ENCODE peak calls at places on chromosomes 4 and X, in seven cellular contexts. F is H9, R is ascending aorta, L is A549, H is neural progenitor cell, T is heart right ventricle, X is tibial nerve. E is an unnamed sample.

GRCh38 chr4:105978684-105979296 is 83.5 kb downstream of the NPNT start:
- DNase-seq in F (no peak), R (peak), L (no peak), H (no peak), T (peak), X (peak), E (no peak)

GRCh38 chr4:158667651-158668198 is 4.0 kb downstream of the C4orf46 start:
- DNase-seq in F (no peak), R (no peak), L (peak), H (no peak), T (no peak), X (no peak), E (no peak)

GRCh38 chrX:12974217-12974796 is 603 bp upstream of the TMSB4X start:
- DNase-seq in F (peak), R (no peak), L (peak), H (peak), T (peak), X (peak), E (peak)

GRCh38 chr4:10082459-10083272 is 33.9 kb downstream of the WDR1 start:
- DNase-seq in F (no peak), R (no peak), L (no peak), H (no peak), T (no peak), X (no peak), E (peak)

GRCh38 chr4:78131403-78131802 is 74.3 kb downstream of the FRAS1 start:
- DNase-seq in F (no peak), R (no peak), L (no peak), H (no peak), T (no peak), X (no peak), E (no peak)

GRCh38 chr4:156194896-156195295 is 241.2 kb upstream of the CTSO start:
- DNase-seq in F (no peak), R (no peak), L (no peak), H (no peak), T (no peak), X (no peak), E (no peak)

GRCh38 chr4:158775091-158775651 is 6.3 kb downstream of the FNIP2 start:
- DNase-seq in F (no peak), R (no peak), L (peak), H (no peak), T (peak), X (no peak), E (no peak)

GRCh38 chrX:39811391-39811790 is 286.4 kb downstream of the BCOR start:
- DNase-seq in F (no peak), R (no peak), L (no peak), H (peak), T (no peak), X (no peak), E (no peak)

GRCh38 chrX:100512471-100512870 is 72.3 kb upstream of the TNMD start:
- DNase-seq in F (no peak), R (no peak), L (peak), H (peak), T (no peak), X (no peak), E (no peak)

GRCh38 chrX:130615941-130616340 is 214.2 kb downstream of the RBMX2 start:
- DNase-seq in F (no peak), R (no peak), L (no peak), H (no peak), T (no peak), X (no peak), E (no peak)

GRCh38 chr4:156420557-156420956 is 466.9 kb upstream of the CTSO start:
- DNase-seq in F (no peak), R (no peak), L (no peak), H (no peak), T (no peak), X (no peak), E (no peak)

GRCh38 chrX:46979340-46979739 is 67.1 kb downstream of the JADE3 start:
- DNase-seq in F (no peak), R (no peak), L (peak), H (no peak), T (no peak), X (no peak), E (no peak)

GRCh38 chr4:157004279-157005161 is 32.9 kb upstream of the PDGFC start:
- DNase-seq in F (no peak), R (no peak), L (no peak), H (no peak), T (no peak), X (peak), E (no peak)

GRCh38 chr4:170198742-170199141 is 109.0 kb upstream of the AADAT start:
- DNase-seq in F (no peak), R (no peak), L (no peak), H (no peak), T (no peak), X (no peak), E (no peak)
- TF ChIP-seq CTCF in F (peak), R (no peak), L (no peak), H (peak), T (peak), X (no peak), E (no peak)

DNA sequence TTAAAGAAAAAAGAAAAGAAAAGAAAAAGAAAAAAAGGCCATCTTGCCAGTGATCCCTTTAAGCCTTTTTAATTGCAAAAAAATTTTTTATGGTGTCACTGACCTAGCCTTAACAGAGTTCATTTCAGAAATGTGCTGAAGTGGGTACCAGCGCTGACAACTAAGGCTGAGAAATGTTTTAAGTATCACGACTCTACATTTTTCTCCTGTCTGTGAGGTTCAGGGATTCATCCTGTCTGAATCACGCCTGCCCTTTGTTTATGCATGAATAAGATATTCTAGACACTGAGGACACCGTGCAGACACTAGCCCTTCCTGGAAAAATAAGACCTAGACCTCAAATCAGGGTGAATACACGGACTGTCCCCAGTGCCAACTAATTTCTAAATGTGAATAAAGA is 154.5 kb upstream of the NOCT start:
- DNase-seq in F (no peak), R (no peak), L (no peak), H (no peak), T (no peak), X (no peak), E (no peak)
- TF ChIP-seq CTCF in F (no peak), R (no peak), L (no peak), H (no peak), T (no peak), X (no peak), E (no peak)

GRCh38 chr4:147755567-147756295 is 23.8 kb downstream of the ARHGAP10 start:
- DNase-seq in F (no peak), R (no peak), L (no peak), H (no peak), T (no peak), X (no peak), E (no peak)

GRCh38 chr4:147754037-147754445 is 22.2 kb downstream of the ARHGAP10 start:
- DNase-seq in F (no peak), R (no peak), L (peak), H (peak), T (no peak), X (no peak), E (no peak)

GRCh38 chr4:147760176-147760575 is 28.3 kb downstream of the ARHGAP10 start:
- DNase-seq in F (no peak), R (no peak), L (no peak), H (no peak), T (no peak), X (no peak), E (no peak)

GRCh38 chr4:147753047-147753446 is 21.2 kb downstream of the ARHGAP10 start:
- DNase-seq in F (no peak), R (no peak), L (no peak), H (no peak), T (no peak), X (no peak), E (no peak)

DNA sequence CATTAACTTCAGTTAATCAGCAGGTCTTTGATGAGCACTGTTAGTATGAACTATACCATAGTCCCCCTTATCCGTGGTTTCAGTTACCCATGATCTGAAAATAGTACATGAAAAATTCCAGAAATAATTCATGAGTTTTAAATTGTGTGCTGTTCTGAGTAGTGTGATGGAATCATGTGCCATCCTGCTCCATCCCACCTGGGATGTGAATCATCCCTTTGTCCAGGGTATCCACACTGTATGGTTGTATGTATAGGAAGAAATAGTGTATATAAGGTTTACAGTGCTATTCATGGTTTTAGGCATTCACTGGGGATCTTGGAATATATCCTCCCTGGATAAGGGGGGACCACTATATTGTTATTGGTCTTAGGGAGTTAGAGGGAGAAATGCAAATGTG is 24.5 kb downstream of the ARHGAP10 start:
- DNase-seq in F (no peak), R (no peak), L (no peak), H (no peak), T (no peak), X (no peak), E (no peak)
- TF ChIP-seq CTCF in F (no peak), R (no peak), L (no peak), H (no peak), T (no peak), X (no peak), E (no peak)

GRCh38 chr4:314296-314903 is 9.1 kb upstream of the ZNF732 start:
- DNase-seq in F (no peak), R (no peak), L (no peak), H (no peak), T (no peak), X (no peak), E (no peak)
- TF ChIP-seq CTCF in F (peak), R (no peak), L (no peak), H (no peak), T (no peak), X (no peak), E (no peak)

GRCh38 chrX:82224961-82225360 is 1023.1 kb downstream of the SH3BGRL start:
- DNase-seq in F (no peak), R (no peak), L (no peak), H (no peak), T (no peak), X (no peak), E (no peak)

GRCh38 chrX:82232679-82233078 is 1030.8 kb downstream of the SH3BGRL start:
- DNase-seq in F (no peak), R (no peak), L (no peak), H (no peak), T (no peak), X (no peak), E (no peak)

DNA sequence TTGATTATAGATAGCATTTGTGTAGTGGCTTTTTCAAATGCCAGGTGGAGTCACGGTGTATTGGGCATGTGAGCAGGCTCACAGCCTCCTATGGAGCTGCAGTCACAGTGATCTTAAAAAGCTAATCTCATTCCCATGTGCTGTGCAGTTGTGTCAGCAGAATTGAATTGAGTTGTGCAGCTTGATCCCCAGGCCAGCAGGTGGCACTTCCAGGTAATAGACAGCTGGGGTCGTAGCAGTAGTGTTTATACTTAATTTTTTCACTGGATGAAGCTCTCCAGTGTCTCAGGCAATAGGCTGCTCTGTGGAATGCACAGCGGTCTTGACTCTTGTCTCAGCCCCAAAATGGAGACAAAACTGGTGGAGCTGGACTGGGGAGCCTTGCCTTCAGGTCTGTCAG is 1028.1 kb downstream of the SH3BGRL start:
- DNase-seq in F (no peak), R (no peak), L (no peak), H (no peak), T (no peak), X (no peak), E (no peak)
- TF ChIP-seq CTCF in F (peak), R (no peak), L (no peak), H (peak), T (no peak), X (no peak), E (no peak)

GRCh38 chr4:145530189-145530588 is 48.5 kb downstream of the SMAD1 start:
- DNase-seq in F (no peak), R (no peak), L (no peak), H (no peak), T (no peak), X (no peak), E (no peak)
- TF ChIP-seq CTCF in F (no peak), R (no peak), L (no peak), H (no peak), T (no peak), X (no peak), E (no peak)

DNA sequence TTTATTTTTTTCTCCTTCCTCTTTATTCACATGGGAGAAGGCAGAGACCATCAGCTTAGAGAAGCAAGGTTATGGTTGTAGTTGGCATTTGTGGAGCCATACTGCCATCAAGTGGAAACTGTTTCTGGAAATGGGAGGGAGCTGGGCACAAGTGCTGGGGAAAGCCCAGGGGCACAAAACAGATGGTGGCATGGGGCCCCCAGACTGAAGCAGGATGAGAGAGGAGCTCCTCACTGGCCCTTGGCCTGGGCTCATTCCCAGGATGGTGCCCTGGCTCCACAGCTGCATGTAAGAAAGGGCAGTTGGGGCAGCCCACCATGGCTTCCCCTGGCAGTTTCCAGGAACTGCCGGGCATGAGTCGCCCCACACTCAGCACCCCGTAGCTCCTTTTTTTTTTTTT is 59.2 kb downstream of the NBDY start:
- DNase-seq in F (no peak), R (no peak), L (no peak), H (no peak), T (no peak), X (no peak), E (no peak)
- TF ChIP-seq CTCF in F (no peak), R (no peak), L (no peak), H (peak), T (no peak), X (no peak), E (no peak)